ENCODE peak calls at places on chromosomes 13 and 19, in seven cellular contexts. Z, A, P, R, B, S and O are unnamed samples.

GRCh38 chr19:28234637-28235036 is 978.3 kb downstream of the UQCRFS1 start:
- DNase-seq in Z (no peak), A (peak), P (peak), R (no peak), B (peak), S (peak), O (no peak)

GRCh38 chr13:100176781-100177389 is 88.0 kb downstream of the PCCA start:
- DNase-seq in Z (no peak), A (peak), P (no peak), R (no peak), B (no peak), S (peak), O (no peak)

GRCh38 chr13:40813662-40814454 is 24.4 kb downstream of the SLC25A15 start:
- DNase-seq in Z (no peak), A (peak), P (no peak), R (no peak), B (no peak), S (no peak), O (no peak)

GRCh38 chr13:30408319-30409101 is 13.8 kb upstream of the UBE2L5 start:
- DNase-seq in Z (peak), A (peak), P (peak), R (peak), B (no peak), S (no peak), O (no peak)

GRCh38 chr13:48094404-48094780 is 512 bp downstream of the MED4 start:
- DNase-seq in Z (no peak), A (no peak), P (no peak), R (no peak), B (no peak), S (no peak), O (no peak)

GRCh38 chr13:75421987-75422386 is 60.0 kb downstream of the TBC1D4 start:
- DNase-seq in Z (no peak), A (peak), P (no peak), R (no peak), B (no peak), S (no peak), O (no peak)

GRCh38 chr19:18060472-18060871 is 26.3 kb downstream of the IL12RB1 start:
- DNase-seq in Z (no peak), A (no peak), P (no peak), R (no peak), B (no peak), S (no peak), O (no peak)

GRCh38 chr19:19155495-19156219 is 14.4 kb downstream of the MEF2B start:
- DNase-seq in Z (no peak), A (no peak), P (no peak), R (no peak), B (no peak), S (no peak), O (no peak)

GRCh38 chr19:10764340-10764894 is 46.5 kb downstream of the DNM2 start:
- DNase-seq in Z (no peak), A (no peak), P (no peak), R (no peak), B (peak), S (peak), O (no peak)

GRCh38 chr13:42364613-42365000 is 92.7 kb downstream of the AKAP11 start:
- DNase-seq in Z (no peak), A (no peak), P (no peak), R (no peak), B (no peak), S (no peak), O (no peak)

GRCh38 chr19:29841559-29842367 is 30.0 kb downstream of the CCNE1 start:
- DNase-seq in Z (no peak), A (peak), P (no peak), R (no peak), B (no peak), S (no peak), O (no peak)

GRCh38 chr13:39362652-39363390 is 240.2 kb downstream of the LHFPL6 start:
- DNase-seq in Z (no peak), A (no peak), P (no peak), R (no peak), B (no peak), S (no peak), O (no peak)

GRCh38 chr19:33191501-33191900 is 2.6 kb upstream of the LRP3 start:
- DNase-seq in Z (no peak), A (no peak), P (no peak), R (no peak), B (no peak), S (no peak), O (no peak)

GRCh38 chr13:90015565-90016507 is 1331.7 kb upstream of the MIR17HG start:
- DNase-seq in Z (no peak), A (peak), P (no peak), R (no peak), B (no peak), S (no peak), O (no peak)

GRCh38 chr19:18373892-18374629 is 11.9 kb upstream of the GDF15 start:
- DNase-seq in Z (no peak), A (peak), P (peak), R (peak), B (peak), S (peak), O (peak)

GRCh38 chr13:42041684-42042035 is 6.8 kb upstream of the DGKH start:
- DNase-seq in Z (no peak), A (peak), P (peak), R (peak), B (no peak), S (no peak), O (no peak)

GRCh38 chr19:19488041-19488874 is 27.1 kb downstream of the TSSK6 start:
- DNase-seq in Z (no peak), A (peak), P (no peak), R (no peak), B (no peak), S (no peak), O (no peak)

GRCh38 chr13:36710396-36710795 is 36.6 kb downstream of the SERTM1 start:
- DNase-seq in Z (no peak), A (no peak), P (no peak), R (no peak), B (no peak), S (no peak), O (no peak)

GRCh38 chr19:46624958-46625661 is at the start of gene PTGIR:
- DNase-seq in Z (no peak), A (peak), P (peak), R (peak), B (no peak), S (no peak), O (no peak)

GRCh38 chr13:49869514-49869913 is 66.6 kb downstream of the SPRYD7 start:
- DNase-seq in Z (no peak), A (peak), P (no peak), R (no peak), B (no peak), S (no peak), O (no peak)

GRCh38 chr19:15769586-15769985 is 17.9 kb upstream of the OR10H5 start:
- DNase-seq in Z (no peak), A (no peak), P (no peak), R (no peak), B (no peak), S (no peak), O (no peak)

GRCh38 chr13:73036566-73036965 is 22.2 kb upstream of the KLF5 start:
- DNase-seq in Z (no peak), A (no peak), P (no peak), R (no peak), B (no peak), S (no peak), O (no peak)

GRCh38 chr13:31910633-31911032 is 120.9 kb upstream of the FRY start:
- DNase-seq in Z (no peak), A (no peak), P (no peak), R (no peak), B (no peak), S (no peak), O (no peak)

GRCh38 chr13:23455401-23456185 is 22.1 kb upstream of the SACS start:
- DNase-seq in Z (no peak), A (no peak), P (no peak), R (no peak), B (no peak), S (no peak), O (no peak)

GRCh38 chr13:85772379-85772778 is 26.8 kb downstream of the SLITRK6 start:
- DNase-seq in Z (no peak), A (peak), P (no peak), R (no peak), B (no peak), S (no peak), O (no peak)

GRCh38 chr19:9786342-9786741 is 17.8 kb upstream of the ZNF846 start:
- DNase-seq in Z (no peak), A (no peak), P (peak), R (peak), B (no peak), S (no peak), O (no peak)

GRCh38 chr19:1070576-1070930 is 3.6 kb downstream of the ARHGAP45 start:
- DNase-seq in Z (no peak), A (no peak), P (no peak), R (no peak), B (no peak), S (no peak), O (no peak)

GRCh38 chr19:1067341-1068103 is 555 bp downstream of the ARHGAP45 start:
- DNase-seq in Z (peak), A (no peak), P (peak), R (no peak), B (no peak), S (no peak), O (no peak)

GRCh38 chr19:1068111-1069001 is 1.4 kb downstream of the ARHGAP45 start:
- DNase-seq in Z (peak), A (no peak), P (peak), R (peak), B (no peak), S (no peak), O (no peak)

GRCh38 chr19:1070931-1071791 is 4.2 kb downstream of the ARHGAP45 start:
- DNase-seq in Z (no peak), A (no peak), P (peak), R (no peak), B (no peak), S (no peak), O (no peak)

DNA sequence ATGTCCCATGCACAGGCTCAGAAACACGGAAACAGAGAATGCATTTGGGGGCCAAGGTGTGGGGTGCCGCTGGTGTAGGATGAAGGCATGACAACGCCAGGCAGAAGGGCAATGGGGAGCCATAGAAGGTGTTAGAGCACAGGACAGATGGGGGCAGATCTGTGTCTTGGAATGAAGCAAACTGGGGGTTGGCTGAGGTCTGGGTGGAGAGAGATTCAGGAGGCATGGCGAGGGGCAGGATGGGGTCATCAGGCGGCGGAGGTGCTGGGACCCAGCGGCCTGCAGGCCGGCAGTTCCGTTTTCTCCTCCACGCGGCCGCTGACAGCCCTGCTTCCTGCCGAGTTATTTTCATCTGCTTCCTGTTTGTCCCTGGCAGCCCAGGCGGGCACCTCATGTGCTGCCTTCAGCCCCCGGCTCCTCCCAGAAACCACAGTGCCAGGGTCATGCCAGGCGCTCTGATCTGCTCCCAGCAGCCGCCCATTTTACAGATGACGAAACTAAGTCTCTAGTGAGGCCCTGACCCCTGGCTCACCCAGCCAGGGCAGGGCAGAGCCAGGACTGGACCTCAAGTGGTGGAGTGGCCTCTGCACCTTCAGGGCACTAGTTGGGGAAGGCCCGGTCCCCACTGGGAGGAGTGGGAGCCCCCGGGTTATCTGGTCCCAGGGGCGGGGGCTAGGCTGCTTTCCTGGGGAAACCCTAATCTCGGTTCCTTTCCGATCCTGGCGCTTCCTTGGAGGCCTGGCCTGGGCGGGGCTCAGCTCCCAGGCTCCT is 2.2 kb downstream of the ARHGAP45 start:
- DNase-seq in Z (peak), A (no peak), P (peak), R (peak), B (no peak), S (no peak), O (no peak)
- H3K4me3 ChIP-seq in Z (peak), A (no peak), P (no peak), R (peak), B (no peak), S (no peak), O (no peak)

GRCh38 chr19:57103573-57104277 is 16.1 kb upstream of the USP29 start:
- DNase-seq in Z (peak), A (peak), P (peak), R (peak), B (no peak), S (no peak), O (no peak)
- H3K4me3 ChIP-seq in Z (no peak), A (peak), P (no peak), R (peak), B (no peak), S (peak), O (no peak)

GRCh38 chr19:38227272-38228004 is 3.4 kb upstream of the DPF1 start:
- DNase-seq in Z (no peak), A (no peak), P (no peak), R (no peak), B (no peak), S (no peak), O (no peak)

GRCh38 chr19:38228491-38229439 is 4.7 kb upstream of the DPF1 start:
- DNase-seq in Z (no peak), A (no peak), P (no peak), R (no peak), B (no peak), S (no peak), O (no peak)

GRCh38 chr19:38228005-38228377 is 4.0 kb upstream of the DPF1 start:
- DNase-seq in Z (no peak), A (no peak), P (no peak), R (no peak), B (no peak), S (no peak), O (no peak)

GRCh38 chr19:38231918-38232317 is 7.9 kb upstream of the DPF1 start:
- DNase-seq in Z (no peak), A (no peak), P (no peak), R (no peak), B (no peak), S (no peak), O (no peak)

GRCh38 chr19:38229585-38230073 is 5.6 kb upstream of the DPF1 start:
- DNase-seq in Z (peak), A (peak), P (peak), R (peak), B (no peak), S (no peak), O (no peak)
- H3K4me3 ChIP-seq in Z (no peak), A (peak), P (peak), R (peak), B (peak), S (no peak), O (peak)

GRCh38 chr19:41310031-41310831 is at the start of gene CCDC97:
- DNase-seq in Z (peak), A (peak), P (peak), R (peak), B (no peak), S (peak), O (no peak)

GRCh38 chr19:41308450-41309224 is 1.3 kb upstream of the CCDC97 start:
- DNase-seq in Z (peak), A (peak), P (peak), R (peak), B (no peak), S (peak), O (no peak)

GRCh38 chr19:41311072-41311471 is 1.1 kb downstream of the CCDC97 start:
- DNase-seq in Z (no peak), A (no peak), P (no peak), R (no peak), B (no peak), S (no peak), O (no peak)

GRCh38 chr19:41309225-41310030 is 544 bp upstream of the CCDC97 start:
- DNase-seq in Z (no peak), A (no peak), P (no peak), R (no peak), B (no peak), S (no peak), O (no peak)

GRCh38 chr19:41311613-41312012 is 1.6 kb downstream of the CCDC97 start:
- DNase-seq in Z (no peak), A (no peak), P (no peak), R (no peak), B (no peak), S (no peak), O (no peak)
- H3K4me3 ChIP-seq in Z (no peak), A (peak), P (no peak), R (no peak), B (no peak), S (peak), O (peak)